ENCODE peak calls at places on chromosomes 7 and 10, in eight cellular contexts. One of them, this sample, is unnamed.

GRCh38 chr10:93300981-93301380 is 181.2 kb downstream of the MYOF start:
- DNase-seq in GM12891: no peak
- DNase-seq in heart right ventricle: no peak
- DNase-seq in GM20000: no peak
- DNase-seq in endothelial cell: no peak
- DNase-seq in AG10803: no peak
- DNase-seq in Jurkat, Clone E6-1: no peak
- DNase-seq in NCI-H1694: no peak
- DNase-seq in this sample: no peak

GRCh38 chr10:114779803-114780609 is 41.6 kb upstream of the FHIP2A start:
- DNase-seq in Jurkat, Clone E6-1: no peak
- DNase-seq in GM20000: no peak
- DNase-seq in GM12891: no peak
- DNase-seq in AG10803: peak
- DNase-seq in heart right ventricle: no peak
- DNase-seq in NCI-H1694: no peak
- DNase-seq in endothelial cell: no peak
- DNase-seq in this sample: no peak

GRCh38 chr10:127736915-127737562 is at the start of gene FOXI2:
- DNase-seq in Jurkat, Clone E6-1: no peak
- DNase-seq in GM20000: no peak
- DNase-seq in heart right ventricle: no peak
- DNase-seq in GM12891: no peak
- DNase-seq in endothelial cell: peak
- DNase-seq in NCI-H1694: no peak
- DNase-seq in AG10803: no peak
- DNase-seq in this sample: no peak

GRCh38 chr7:42642699-42643098 is 269.2 kb downstream of the C7orf25 start:
- DNase-seq in heart right ventricle: no peak
- DNase-seq in GM20000: no peak
- DNase-seq in endothelial cell: no peak
- DNase-seq in Jurkat, Clone E6-1: no peak
- DNase-seq in NCI-H1694: no peak
- DNase-seq in AG10803: no peak
- DNase-seq in GM12891: no peak
- DNase-seq in this sample: no peak

GRCh38 chr10:26438534-26439269 is 561 bp downstream of the APBB1IP start:
- DNase-seq in endothelial cell: peak
- DNase-seq in GM20000: peak
- DNase-seq in heart right ventricle: peak
- DNase-seq in Jurkat, Clone E6-1: no peak
- DNase-seq in NCI-H1694: no peak
- DNase-seq in GM12891: peak
- DNase-seq in AG10803: peak
- DNase-seq in this sample: peak

GRCh38 chr10:132328130-132328529 is 3.9 kb upstream of the LRRC27 start:
- DNase-seq in AG10803: no peak
- DNase-seq in GM12891: no peak
- DNase-seq in NCI-H1694: no peak
- DNase-seq in GM20000: no peak
- DNase-seq in endothelial cell: no peak
- DNase-seq in heart right ventricle: no peak
- DNase-seq in Jurkat, Clone E6-1: no peak
- DNase-seq in this sample: no peak

GRCh38 chr7:47557986-47558670 is 23.8 kb downstream of the TNS3 start:
- DNase-seq in heart right ventricle: no peak
- DNase-seq in AG10803: no peak
- DNase-seq in endothelial cell: no peak
- DNase-seq in GM12891: no peak
- DNase-seq in Jurkat, Clone E6-1: no peak
- DNase-seq in GM20000: no peak
- DNase-seq in NCI-H1694: no peak
- DNase-seq in this sample: no peak

GRCh38 chr7:495761-496321 is 23.8 kb downstream of the PDGFA start:
- DNase-seq in Jurkat, Clone E6-1: no peak
- DNase-seq in heart right ventricle: peak
- DNase-seq in NCI-H1694: no peak
- DNase-seq in endothelial cell: no peak
- DNase-seq in GM20000: no peak
- DNase-seq in GM12891: no peak
- DNase-seq in AG10803: no peak
- DNase-seq in this sample: no peak

GRCh38 chr10:97570789-97571536 is 1.6 kb upstream of the ANKRD2 start:
- DNase-seq in NCI-H1694: peak
- DNase-seq in heart right ventricle: no peak
- DNase-seq in Jurkat, Clone E6-1: no peak
- DNase-seq in GM12891: no peak
- DNase-seq in AG10803: no peak
- DNase-seq in endothelial cell: no peak
- DNase-seq in GM20000: no peak
- DNase-seq in this sample: no peak

GRCh38 chr7:37570145-37570544 is 113.4 kb upstream of the GPR141 start:
- DNase-seq in Jurkat, Clone E6-1: no peak
- DNase-seq in NCI-H1694: no peak
- DNase-seq in heart right ventricle: no peak
- DNase-seq in endothelial cell: no peak
- DNase-seq in GM20000: no peak
- DNase-seq in AG10803: no peak
- DNase-seq in GM12891: no peak
- DNase-seq in this sample: no peak

GRCh38 chr7:134949171-134949570 is 37.1 kb upstream of the AGBL3 start:
- DNase-seq in GM12891: no peak
- DNase-seq in GM20000: no peak
- DNase-seq in Jurkat, Clone E6-1: no peak
- DNase-seq in AG10803: no peak
- DNase-seq in endothelial cell: no peak
- DNase-seq in heart right ventricle: no peak
- DNase-seq in NCI-H1694: no peak
- DNase-seq in this sample: no peak

GRCh38 chr10:7233259-7233991 is 177.4 kb downstream of the SFMBT2 start:
- DNase-seq in AG10803: no peak
- DNase-seq in NCI-H1694: no peak
- DNase-seq in GM20000: no peak
- DNase-seq in endothelial cell: no peak
- DNase-seq in Jurkat, Clone E6-1: no peak
- DNase-seq in heart right ventricle: no peak
- DNase-seq in GM12891: no peak
- DNase-seq in this sample: no peak

GRCh38 chr10:3990307-3990706 is 205.3 kb upstream of the KLF6 start:
- DNase-seq in heart right ventricle: no peak
- DNase-seq in AG10803: no peak
- DNase-seq in NCI-H1694: no peak
- DNase-seq in GM20000: no peak
- DNase-seq in GM12891: no peak
- DNase-seq in endothelial cell: no peak
- DNase-seq in Jurkat, Clone E6-1: no peak
- DNase-seq in this sample: no peak

GRCh38 chr7:155610633-155611193 is 33.7 kb upstream of the RBM33 start:
- DNase-seq in heart right ventricle: no peak
- DNase-seq in GM20000: no peak
- DNase-seq in Jurkat, Clone E6-1: no peak
- DNase-seq in endothelial cell: no peak
- DNase-seq in AG10803: no peak
- DNase-seq in NCI-H1694: no peak
- DNase-seq in GM12891: no peak
- DNase-seq in this sample: no peak

GRCh38 chr10:120776442-120776841 is 74.7 kb upstream of the WDR11 start:
- DNase-seq in GM20000: no peak
- DNase-seq in NCI-H1694: no peak
- DNase-seq in Jurkat, Clone E6-1: no peak
- DNase-seq in GM12891: no peak
- DNase-seq in AG10803: no peak
- DNase-seq in heart right ventricle: no peak
- DNase-seq in endothelial cell: no peak
- DNase-seq in this sample: no peak

GRCh38 chr7:154929006-154929726 is 73.8 kb downstream of the PAXIP1 start:
- DNase-seq in endothelial cell: no peak
- DNase-seq in heart right ventricle: no peak
- DNase-seq in GM12891: no peak
- DNase-seq in Jurkat, Clone E6-1: no peak
- DNase-seq in GM20000: no peak
- DNase-seq in AG10803: no peak
- DNase-seq in NCI-H1694: no peak
- DNase-seq in this sample: no peak

GRCh38 chr7:44325811-44326241 is 432 bp upstream of the CAMK2B start:
- DNase-seq in GM12891: no peak
- DNase-seq in NCI-H1694: peak
- DNase-seq in Jurkat, Clone E6-1: no peak
- DNase-seq in heart right ventricle: no peak
- DNase-seq in endothelial cell: no peak
- DNase-seq in GM20000: peak
- DNase-seq in AG10803: no peak
- DNase-seq in this sample: peak

GRCh38 chr7:24702674-24703235 is 54.5 kb downstream of the GSDME start:
- DNase-seq in GM12891: no peak
- DNase-seq in endothelial cell: no peak
- DNase-seq in AG10803: peak
- DNase-seq in heart right ventricle: no peak
- DNase-seq in NCI-H1694: no peak
- DNase-seq in Jurkat, Clone E6-1: no peak
- DNase-seq in GM20000: no peak
- DNase-seq in this sample: no peak

GRCh38 chr7:47256016-47256415 is 325.9 kb downstream of the TNS3 start:
- DNase-seq in GM20000: no peak
- DNase-seq in Jurkat, Clone E6-1: no peak
- DNase-seq in NCI-H1694: no peak
- DNase-seq in endothelial cell: no peak
- DNase-seq in heart right ventricle: no peak
- DNase-seq in AG10803: peak
- DNase-seq in GM12891: no peak
- DNase-seq in this sample: no peak

GRCh38 chr10:10605551-10606081 is 412.1 kb upstream of the CELF2 start:
- DNase-seq in NCI-H1694: no peak
- DNase-seq in AG10803: peak
- DNase-seq in Jurkat, Clone E6-1: no peak
- DNase-seq in endothelial cell: no peak
- DNase-seq in GM12891: no peak
- DNase-seq in GM20000: no peak
- DNase-seq in heart right ventricle: no peak
- DNase-seq in this sample: no peak

GRCh38 chr10:88395677-88396076 is 187.4 kb downstream of the RNLS start:
- DNase-seq in AG10803: no peak
- DNase-seq in GM12891: no peak
- DNase-seq in Jurkat, Clone E6-1: no peak
- DNase-seq in heart right ventricle: no peak
- DNase-seq in endothelial cell: no peak
- DNase-seq in GM20000: no peak
- DNase-seq in NCI-H1694: no peak
- DNase-seq in this sample: no peak

GRCh38 chr7:4143511-4144160 is 538.5 kb upstream of the FOXK1 start:
- DNase-seq in heart right ventricle: no peak
- DNase-seq in Jurkat, Clone E6-1: no peak
- DNase-seq in AG10803: no peak
- DNase-seq in endothelial cell: no peak
- DNase-seq in GM20000: no peak
- DNase-seq in GM12891: no peak
- DNase-seq in NCI-H1694: no peak
- DNase-seq in this sample: no peak

GRCh38 chr10:5524721-5525531 is at the start of gene CALML3:
- DNase-seq in endothelial cell: no peak
- DNase-seq in GM12891: no peak
- DNase-seq in NCI-H1694: no peak
- DNase-seq in AG10803: no peak
- DNase-seq in heart right ventricle: no peak
- DNase-seq in GM20000: no peak
- DNase-seq in Jurkat, Clone E6-1: no peak
- DNase-seq in this sample: peak